ENCODE peak calls at places on chromosomes 11 and 22, in eight cellular contexts. H, N, F, K, Y, B, C and X are unnamed samples.

GRCh38 chr11:58632510-58632909 is 10.0 kb downstream of the CNTF start:
- DNase-seq in F (no peak), B (no peak), C (no peak), H (no peak), N (no peak), K (no peak), Y (no peak), X (no peak)

GRCh38 chr11:73195191-73196007 is 22.7 kb upstream of the P2RY2 start:
- DNase-seq in F (no peak), Y (no peak), N (peak), H (no peak), K (no peak), C (no peak), B (peak), X (peak)

GRCh38 chr11:22711212-22711770 is 44.9 kb downstream of the GAS2 start:
- DNase-seq in C (no peak), Y (no peak), N (no peak), B (no peak), F (no peak), K (no peak), H (no peak), X (peak)

GRCh38 chr11:34755671-34756070 is 134.8 kb downstream of the EHF start:
- DNase-seq in K (no peak), N (no peak), B (no peak), F (no peak), C (no peak), H (no peak), Y (no peak), X (no peak)

GRCh38 chr22:44180706-44181032 is at the start of gene PARVG:
- DNase-seq in Y (no peak), B (no peak), C (peak), K (no peak), N (no peak), F (peak), H (no peak), X (peak)

GRCh38 chr11:31477528-31478255 is 31.7 kb downstream of the IMMP1L start:
- DNase-seq in K (no peak), B (no peak), C (no peak), N (no peak), H (no peak), Y (no peak), F (no peak), X (no peak)

GRCh38 chr22:29306175-29306829 is at the start of gene GAS2L1:
- DNase-seq in K (no peak), C (peak), B (peak), H (peak), N (peak), F (peak), Y (no peak), X (peak)

GRCh38 chr11:6625156-6625831 is 6.1 kb upstream of the TPP1 start:
- DNase-seq in K (no peak), B (no peak), H (no peak), C (no peak), Y (no peak), F (no peak), N (no peak), X (no peak)

GRCh38 chr22:41300661-41301060 is 664 bp upstream of the ZC3H7B start:
- DNase-seq in B (no peak), C (no peak), Y (no peak), H (no peak), K (no peak), N (no peak), F (no peak), X (no peak)

GRCh38 chr11:118002541-118003019 is 16.4 kb downstream of the IL10RA start:
- DNase-seq in K (no peak), B (no peak), C (no peak), H (peak), F (no peak), N (peak), Y (no peak), X (no peak)

GRCh38 chr11:46930089-46930488 is 6.5 kb upstream of the CSTPP1 start:
- DNase-seq in C (no peak), B (peak), N (peak), K (no peak), H (peak), F (no peak), Y (peak), X (peak)

GRCh38 chr22:22195265-22196017 is 49.1 kb upstream of the VPREB1 start:
- DNase-seq in N (peak), Y (no peak), H (peak), B (peak), F (peak), K (peak), C (peak), X (peak)

GRCh38 chr22:30717331-30717921 is 22.8 kb downstream of the OSBP2 start:
- DNase-seq in K (no peak), F (no peak), C (no peak), B (peak), Y (peak), H (peak), N (no peak), X (peak)

GRCh38 chr11:65530157-65530496 is 5.2 kb downstream of the SCYL1 start:
- DNase-seq in F (no peak), B (peak), Y (no peak), N (peak), K (no peak), C (peak), H (no peak), X (no peak)

GRCh38 chr11:128327274-128327673 is 260.1 kb downstream of the ETS1 start:
- DNase-seq in Y (no peak), H (no peak), F (no peak), N (no peak), B (no peak), K (no peak), C (no peak), X (no peak)

DNA sequence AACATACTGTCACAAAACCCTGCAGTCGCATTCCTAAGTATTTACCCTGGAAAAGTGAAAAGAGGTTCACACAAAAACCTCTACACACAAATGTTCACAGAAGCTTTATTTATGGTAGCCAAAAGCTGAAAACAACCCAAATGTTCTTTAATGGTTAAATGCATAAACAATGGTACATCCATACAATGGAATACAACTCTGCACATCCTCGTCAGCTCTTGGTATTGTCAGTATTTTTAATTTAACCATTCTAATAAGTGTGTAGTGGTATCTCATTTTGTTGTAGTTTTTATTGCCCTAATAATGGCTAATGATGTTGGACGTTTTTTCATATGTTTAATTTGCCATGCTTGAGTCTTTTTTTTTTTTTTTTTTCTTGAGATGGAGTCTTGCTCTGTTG is 99.4 kb downstream of the ATXN10 start:
- DNase-seq in H (no peak), N (no peak), C (no peak), K (no peak), Y (no peak), F (no peak), B (no peak), X (no peak)
- TF ChIP-seq CTCF in H (no peak), N (no peak), C (no peak), K (no peak), Y (no peak), F (no peak), B (no peak), X (no peak)

DNA sequence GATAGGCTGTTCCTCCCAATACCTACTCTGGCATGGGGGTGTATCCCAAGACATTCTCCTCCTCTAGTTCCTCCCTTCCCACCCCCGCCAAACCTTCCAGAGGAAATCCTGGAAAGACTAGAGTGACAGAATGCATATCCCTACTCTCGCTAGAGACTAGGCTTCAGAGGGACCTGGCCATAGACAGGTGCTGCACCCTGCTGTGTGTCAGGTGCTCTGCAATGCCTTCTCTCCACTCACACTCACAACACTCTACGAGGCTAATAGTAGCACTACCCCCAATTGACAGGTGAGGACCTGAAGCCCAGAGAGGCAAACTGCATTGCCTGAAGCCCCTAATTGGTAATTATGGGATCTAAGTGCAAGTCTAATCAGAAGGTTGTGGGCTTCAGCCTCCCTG is 46.2 kb upstream of the LMO1 start:
- DNase-seq in B (peak), Y (no peak), N (no peak), K (no peak), C (no peak), H (no peak), F (no peak), X (peak)
- TF ChIP-seq CTCF in B (no peak), Y (no peak), N (no peak), K (no peak), C (peak), H (no peak), F (peak), X (peak)

GRCh38 chr11:17648528-17648927 is 70.8 kb upstream of the MYOD1 start:
- DNase-seq in C (no peak), Y (no peak), H (no peak), B (no peak), K (no peak), N (no peak), F (no peak), X (no peak)
- TF ChIP-seq CTCF in C (no peak), Y (no peak), H (no peak), B (no peak), K (no peak), N (no peak), F (no peak), X (no peak)

DNA sequence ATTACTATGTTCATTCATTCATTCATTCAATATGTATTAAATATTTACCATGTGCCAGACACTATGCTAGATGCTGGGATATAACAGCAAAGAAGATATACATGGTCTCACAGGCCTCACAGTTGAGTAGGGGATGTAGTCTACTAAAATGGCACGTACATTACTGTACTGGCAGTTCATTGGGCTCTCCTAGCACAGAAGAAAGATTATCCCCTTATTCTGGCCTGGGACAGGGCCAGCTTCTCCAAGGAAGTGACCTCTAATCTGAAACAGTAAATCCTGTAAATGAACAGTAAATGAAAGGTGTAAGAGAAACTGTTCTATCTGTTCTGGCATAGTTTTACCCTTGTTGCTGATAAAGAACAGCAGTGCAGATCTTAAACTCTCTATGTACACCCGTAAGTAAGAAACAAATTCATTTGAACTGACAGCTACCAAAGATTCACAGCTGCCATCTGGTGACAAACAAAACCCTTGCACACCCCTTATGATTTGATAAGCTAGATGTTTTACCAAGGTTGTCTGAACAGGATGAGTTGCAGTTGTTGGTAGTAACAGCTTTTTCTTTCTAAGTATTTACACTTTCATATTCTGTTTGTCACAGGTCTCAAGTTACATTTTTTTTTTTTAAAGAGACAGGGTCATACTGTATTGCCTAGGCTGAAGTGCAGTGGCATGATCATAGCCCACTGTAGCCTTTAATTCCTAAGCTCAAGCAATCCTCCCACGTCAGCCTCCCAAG is 263.1 kb downstream of the TMEM135 start:
- DNase-seq in Y (no peak), K (no peak), F (no peak), C (peak), N (no peak), H (no peak), B (peak), X (peak)
- TF ChIP-seq CTCF in Y (no peak), K (no peak), F (no peak), C (peak), N (no peak), H (no peak), B (no peak), X (no peak)

DNA sequence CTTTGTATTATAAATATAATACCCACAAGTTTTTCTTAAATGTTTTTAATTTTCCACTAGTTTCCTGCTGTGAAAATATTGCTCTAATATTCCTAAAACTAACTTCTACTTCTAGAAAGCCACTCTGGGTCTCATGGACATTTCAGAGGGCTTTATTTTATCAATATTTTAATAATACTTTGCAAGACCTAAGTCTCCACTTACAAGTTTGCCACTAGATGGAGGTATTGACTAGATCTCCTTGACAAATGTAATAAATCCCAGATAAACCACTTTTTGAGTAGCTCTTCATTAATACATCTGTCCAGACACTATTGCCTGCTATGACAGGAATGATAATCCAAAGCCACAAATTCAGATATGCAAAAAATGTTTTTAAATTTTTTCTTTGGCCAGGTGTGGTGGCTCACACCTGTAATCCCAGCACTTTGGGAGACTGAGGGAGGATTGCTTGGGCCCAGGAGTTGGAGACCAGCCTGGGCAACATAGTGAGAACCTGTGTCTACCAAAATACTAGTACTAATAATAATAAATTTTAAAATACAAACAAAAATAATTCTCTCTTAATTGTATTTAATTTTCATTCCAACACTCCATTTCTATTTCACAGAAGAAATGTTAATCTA is 3.5 kb upstream of the ACAT1 start:
- DNase-seq in Y (no peak), N (peak), K (no peak), B (peak), F (no peak), C (peak), H (peak), X (peak)
- TF ChIP-seq CTCF in Y (peak), N (no peak), K (no peak), B (peak), F (peak), C (peak), H (peak), X (peak)

DNA sequence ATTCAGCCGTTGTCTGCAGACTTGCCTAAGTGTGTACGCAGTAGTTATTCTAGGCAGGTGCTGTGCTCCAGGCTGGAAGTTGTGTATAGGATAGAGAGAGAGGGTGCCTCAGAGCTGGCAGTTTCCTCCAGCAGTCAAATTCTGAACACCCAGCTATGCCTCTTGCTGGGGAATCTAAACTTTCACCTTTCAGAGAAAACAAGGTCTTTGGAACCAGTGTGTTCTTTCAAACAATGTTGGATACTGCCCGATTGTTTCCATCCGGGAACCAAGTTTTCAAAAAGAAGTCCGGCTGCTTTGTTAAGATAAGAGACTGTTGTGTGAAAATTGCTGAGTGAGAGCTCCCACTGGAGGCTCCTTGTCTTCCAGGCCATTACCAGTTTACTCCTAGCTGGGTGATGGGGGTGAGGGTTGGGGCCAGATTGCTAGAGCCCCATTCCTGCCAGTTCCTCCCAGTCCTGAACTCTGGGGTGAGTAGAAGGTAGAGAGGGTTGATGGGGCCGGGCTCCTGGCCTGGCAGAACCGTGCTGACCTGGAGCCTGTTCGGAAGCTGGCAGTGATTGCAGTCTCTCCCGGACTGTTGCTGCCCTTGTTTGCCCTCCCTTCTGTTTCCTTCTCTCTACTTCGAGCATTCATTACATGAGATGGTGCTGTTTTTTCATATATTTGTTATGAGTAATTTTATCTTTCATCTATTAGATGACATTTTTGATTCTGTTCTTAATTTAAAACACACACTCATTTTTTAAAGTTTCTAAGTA is 150.2 kb downstream of the TEAD1 start:
- DNase-seq in Y (no peak), B (no peak), K (no peak), F (no peak), N (no peak), C (no peak), H (no peak), X (no peak)
- TF ChIP-seq CTCF in Y (no peak), B (no peak), K (no peak), F (no peak), N (no peak), C (no peak), H (peak), X (no peak)

DNA sequence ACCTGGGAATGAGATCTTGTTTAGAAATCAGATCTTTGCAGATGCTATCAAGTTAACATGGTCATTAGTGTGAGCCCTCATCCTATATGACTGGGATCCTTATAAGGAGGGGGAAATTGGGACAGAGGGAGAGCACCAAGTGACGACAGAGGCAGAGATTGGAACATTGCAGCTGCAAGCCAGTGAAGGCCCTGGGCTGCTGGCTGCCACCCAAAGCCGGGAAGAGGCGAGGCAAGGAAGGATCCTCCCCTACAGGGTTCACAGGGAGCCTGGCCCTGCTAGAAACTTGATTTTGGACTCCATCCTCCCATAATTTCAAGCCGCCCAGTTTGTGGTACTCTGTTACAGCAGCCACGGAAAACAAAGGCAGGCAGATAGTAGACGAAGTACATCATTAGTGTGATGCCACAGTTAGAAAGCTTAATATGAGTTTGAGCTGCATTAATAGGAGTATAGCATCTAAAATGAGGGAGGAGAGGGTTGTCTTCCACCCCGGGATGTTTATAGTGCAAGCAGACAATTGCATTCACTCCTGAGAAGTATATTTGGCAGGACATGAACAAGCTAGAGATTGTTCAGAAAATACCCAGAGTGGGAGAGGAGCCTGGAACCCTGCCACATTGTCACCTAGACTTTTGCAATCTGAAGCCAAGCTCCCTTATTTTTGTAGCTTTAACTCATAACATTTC is 56.8 kb upstream of the CLMP start:
- DNase-seq in Y (no peak), B (no peak), K (no peak), C (no peak), N (no peak), F (no peak), H (peak), X (no peak)
- TF ChIP-seq CTCF in Y (no peak), B (no peak), K (no peak), C (no peak), N (no peak), F (no peak), H (no peak), X (no peak)

GRCh38 chr11:67407700-67408163 is 3.8 kb downstream of the TBC1D10C start:
- DNase-seq in B (no peak), C (no peak), H (no peak), K (no peak), Y (no peak), F (no peak), N (no peak), X (no peak)

GRCh38 chr11:67406420-67406968 is 2.6 kb downstream of the TBC1D10C start:
- DNase-seq in C (no peak), F (no peak), Y (no peak), B (no peak), H (no peak), N (no peak), K (no peak), X (no peak)

GRCh38 chr11:67408437-67409200 is 4.7 kb downstream of the TBC1D10C start:
- DNase-seq in N (peak), B (no peak), Y (no peak), F (no peak), K (no peak), C (no peak), H (no peak), X (no peak)

GRCh38 chr11:67405688-67406339 is 1.9 kb downstream of the TBC1D10C start:
- DNase-seq in H (no peak), K (no peak), B (no peak), Y (no peak), F (no peak), C (no peak), N (no peak), X (no peak)

GRCh38 chr11:67406969-67407699 is 3.3 kb downstream of the TBC1D10C start:
- DNase-seq in Y (no peak), C (peak), B (no peak), F (no peak), K (no peak), N (no peak), H (no peak), X (no peak)
- TF ChIP-seq CTCF in Y (no peak), C (peak), B (no peak), F (no peak), K (no peak), N (no peak), H (no peak), X (no peak)

DNA sequence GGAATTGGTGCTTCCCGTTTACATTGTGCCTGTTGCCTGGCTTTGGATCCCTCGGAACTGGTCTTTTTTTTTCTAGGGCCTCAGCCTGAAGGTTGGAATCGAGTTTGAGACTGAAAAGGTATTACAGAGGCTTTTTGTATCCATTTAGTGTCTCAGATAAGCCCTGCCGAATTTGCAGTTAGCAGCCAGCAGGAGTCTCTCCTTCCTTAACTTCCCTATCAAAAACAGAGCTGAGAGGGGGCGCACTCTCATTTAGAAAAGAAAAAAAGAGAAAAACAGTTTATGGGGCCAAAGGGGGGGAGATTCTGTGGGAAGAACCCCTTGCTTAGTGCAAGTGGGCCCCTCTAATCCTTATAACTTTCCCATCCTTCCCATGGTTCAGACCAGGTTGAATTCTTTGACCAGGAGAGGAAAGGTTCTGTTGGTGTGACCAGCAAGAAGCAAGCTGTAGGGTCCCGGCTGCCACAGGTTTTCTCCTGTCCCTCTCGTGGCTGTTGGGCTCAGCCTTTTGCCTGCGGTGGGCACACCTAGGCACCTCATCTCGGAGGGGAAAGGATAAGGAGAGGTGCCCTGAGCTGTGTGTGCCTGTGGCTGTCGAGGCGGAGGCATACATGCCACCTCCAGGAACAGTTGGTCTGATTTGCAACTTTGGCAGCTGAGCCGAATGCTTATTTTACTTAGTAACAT is 565.1 kb upstream of the CNTN5 start:
- DNase-seq in H (no peak), K (no peak), F (peak), Y (no peak), B (no peak), C (no peak), N (peak), X (no peak)
- TF ChIP-seq CTCF in H (peak), K (no peak), F (peak), Y (no peak), B (no peak), C (no peak), N (peak), X (no peak)